ENCODE peak calls at places on chromosomes 11 and 22, in eight cellular contexts. O is endodermal cell, A is H1, V is heart left ventricle, N is Panc1, H is fibroblast of lung, C is H9, U is PC-3. S is an unnamed sample. For H3K27me3, the result is how much of the 10 kb centered on the place peaks cover.

GRCh38 chr11:99461913-99462312 is 441.2 kb downstream of the CNTN5 start:
- DNase-seq in O (no peak), A (no peak), V (no peak), N (no peak), H (no peak), C (no peak), U (no peak), S (no peak)

GRCh38 chr11:68002575-68002942 is 1.3 kb downstream of the UNC93B1 start:
- DNase-seq in O (no peak), A (no peak), V (no peak), N (no peak), H (no peak), C (no peak), U (no peak), S (no peak)

GRCh38 chr11:74050465-74050864 is 41.6 kb upstream of the UCP3 start:
- DNase-seq in O (no peak), A (no peak), V (no peak), N (no peak), H (no peak), C (no peak), U (peak), S (no peak)

GRCh38 chr11:134038897-134039470 is 29.9 kb upstream of the JAM3 start:
- DNase-seq in O (no peak), A (no peak), V (peak), N (no peak), H (peak), C (no peak), U (no peak), S (no peak)

GRCh38 chr11:2089536-2090165 is 49.5 kb downstream of the IGF2 start:
- DNase-seq in O (peak), A (peak), V (no peak), N (no peak), H (peak), C (peak), U (peak), S (no peak)

GRCh38 chr11:93905384-93905783 is 55.0 kb upstream of the VSTM5 start:
- DNase-seq in O (no peak), A (no peak), V (no peak), N (no peak), H (peak), C (no peak), U (peak), S (peak)

GRCh38 chr11:16771350-16772140 is 33.1 kb downstream of the C11orf58 start:
- DNase-seq in O (no peak), A (no peak), V (no peak), N (no peak), H (no peak), C (no peak), U (no peak), S (no peak)

GRCh38 chr11:114563077-114563476 is 3.4 kb upstream of the NXPE1 start:
- DNase-seq in O (no peak), A (no peak), V (no peak), N (no peak), H (peak), C (no peak), U (peak), S (no peak)

GRCh38 chr11:111571829-111572501 is 30.3 kb upstream of the SIK2 start:
- DNase-seq in O (no peak), A (no peak), V (no peak), N (no peak), H (peak), C (no peak), U (peak), S (peak)

GRCh38 chr11:57403176-57404147 is 13.0 kb upstream of the PRG2 start:
- DNase-seq in O (no peak), A (no peak), V (no peak), N (no peak), H (no peak), C (no peak), U (no peak), S (no peak)

GRCh38 chr11:34270711-34271110 is 87.1 kb downstream of the ABTB2 start:
- DNase-seq in O (no peak), A (no peak), V (no peak), N (no peak), H (no peak), C (no peak), U (no peak), S (no peak)

GRCh38 chr11:44308256-44308922 is 1.6 kb downstream of the ALX4 start:
- DNase-seq in O (peak), A (peak), V (no peak), N (no peak), H (no peak), C (no peak), U (no peak), S (no peak)

GRCh38 chr11:122215244-122215992 is 99.4 kb upstream of the BLID start:
- DNase-seq in O (peak), A (peak), V (peak), N (no peak), H (peak), C (peak), U (peak), S (peak)

GRCh38 chr22:49259870-49260615 is 567.6 kb downstream of the BRD1 start:
- DNase-seq in O (peak), A (no peak), V (no peak), N (no peak), H (no peak), C (no peak), U (no peak), S (no peak)

GRCh38 chr11:26951849-26952515 is 41.9 kb upstream of the FIBIN start:
- DNase-seq in O (no peak), A (no peak), V (no peak), N (no peak), H (peak), C (no peak), U (no peak), S (no peak)

GRCh38 chr11:96050435-96051182 is 126.7 kb upstream of the MTMR2 start:
- DNase-seq in O (no peak), A (no peak), V (no peak), N (no peak), H (peak), C (no peak), U (peak), S (peak)

GRCh38 chr11:35214181-35214770 is 75.3 kb downstream of the CD44 start:
- DNase-seq in O (no peak), A (no peak), V (no peak), N (no peak), H (no peak), C (no peak), U (peak), S (no peak)

GRCh38 chr11:48064306-48064705 is 83.9 kb downstream of the PTPRJ start:
- DNase-seq in O (no peak), A (no peak), V (no peak), N (no peak), H (peak), C (no peak), U (no peak), S (peak)

DNA sequence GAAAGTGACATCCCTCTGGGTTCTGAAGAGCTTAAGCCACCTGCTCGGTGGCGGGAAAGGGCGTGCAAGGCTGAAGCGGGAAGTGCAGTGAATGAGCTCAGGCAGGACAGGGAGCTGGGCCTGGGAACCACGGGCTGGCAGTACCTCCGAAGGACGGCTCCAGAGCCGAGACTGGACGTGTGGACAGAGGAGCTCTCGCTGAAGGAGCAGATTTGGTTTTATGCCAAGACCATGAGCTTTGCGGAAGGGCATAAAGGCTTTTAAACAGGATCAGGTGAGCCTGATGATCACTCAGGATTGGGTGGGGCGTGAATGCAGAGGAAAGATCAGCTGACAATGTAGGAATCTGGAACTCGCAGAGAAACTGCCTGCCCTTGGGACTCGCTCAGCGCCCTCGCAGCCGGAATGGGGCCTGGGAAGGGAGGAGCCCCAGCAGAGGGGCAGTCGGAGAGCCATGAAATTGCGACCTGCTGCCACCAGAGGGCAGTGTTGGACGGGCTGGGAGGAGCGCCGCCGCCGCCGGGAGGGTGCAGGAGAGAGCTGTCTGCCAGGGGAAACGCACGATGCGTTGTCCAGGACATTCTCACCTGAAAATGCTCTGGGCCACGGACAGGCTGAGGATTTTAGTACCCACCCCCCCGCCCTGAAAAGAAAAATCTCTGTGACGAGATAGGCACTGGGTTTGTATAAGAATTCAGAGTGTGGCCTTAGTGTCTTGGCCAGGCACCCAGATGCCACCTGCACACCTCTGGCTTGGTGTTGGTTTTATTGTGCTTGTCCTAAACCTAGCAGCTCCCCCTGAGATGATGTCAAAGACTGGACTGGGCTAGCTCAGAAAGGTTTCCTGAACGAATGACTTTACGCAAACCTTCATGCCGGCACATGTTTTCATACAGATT is 324.4 kb downstream of the NTM start:
- DNase-seq in O (peak), A (peak), V (peak), N (peak), H (peak), C (peak), U (peak), S (peak)
- H3K27ac ChIP-seq in O (no peak), A (no peak), V (no peak), N (no peak), H (no peak), C (no peak), U (no peak), S (no peak)

DNA sequence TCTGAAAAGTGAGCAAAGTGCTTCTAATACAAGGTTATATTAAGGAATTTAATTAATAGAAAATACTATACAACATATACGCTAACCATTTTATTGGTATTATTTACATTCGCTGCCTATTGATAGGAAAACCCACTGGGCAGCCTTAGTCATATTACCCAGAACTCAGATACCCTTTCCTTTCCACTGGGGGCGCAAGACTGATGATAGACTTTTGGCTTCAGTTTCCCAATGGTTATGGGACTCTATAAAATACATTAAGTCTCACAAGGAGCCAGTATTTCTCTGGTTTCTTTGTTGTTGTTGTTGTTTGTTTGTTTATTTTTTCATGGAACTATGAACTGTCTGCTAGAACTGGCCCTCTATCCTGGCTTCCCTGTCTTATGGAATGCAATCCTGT is 471.1 kb upstream of the KIRREL3 start:
- DNase-seq in O (no peak), A (no peak), V (no peak), N (no peak), H (no peak), C (no peak), U (no peak), S (no peak)
- TF ChIP-seq CTCF in O (peak), A (no peak), V (no peak), N (peak), H (no peak), C (peak), U (peak), S (no peak)

GRCh38 chr11:63472372-63472771 is 18.6 kb downstream of the PLAAT5 start:
- DNase-seq in O (no peak), A (no peak), V (no peak), N (no peak), H (no peak), C (no peak), U (no peak), S (no peak)

GRCh38 chr11:63480039-63480438 is 10.9 kb downstream of the PLAAT5 start:
- DNase-seq in O (no peak), A (peak), V (no peak), N (no peak), H (no peak), C (no peak), U (no peak), S (no peak)

GRCh38 chr11:63478896-63479295 is 12.1 kb downstream of the PLAAT5 start:
- DNase-seq in O (peak), A (peak), V (no peak), N (peak), H (peak), C (peak), U (peak), S (peak)

DNA sequence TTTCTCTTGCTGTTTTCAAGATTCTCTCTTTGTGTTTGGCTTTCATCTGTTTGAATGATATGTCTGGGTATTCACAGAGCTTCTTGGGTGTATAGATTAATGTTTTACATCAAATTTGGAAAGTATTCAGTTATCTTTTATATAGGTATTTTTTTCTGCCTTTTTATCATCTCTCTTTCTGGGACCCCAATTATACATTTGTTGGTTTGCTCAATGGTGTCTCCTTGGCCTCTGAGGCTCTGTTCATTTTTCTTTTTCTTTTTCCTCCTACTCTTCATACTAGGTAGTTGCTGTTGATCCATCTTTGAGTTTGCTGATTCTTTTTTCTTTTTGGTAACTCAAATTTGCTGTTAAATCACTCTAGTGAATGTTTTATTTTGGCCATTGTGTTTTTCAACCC is 14.3 kb downstream of the PLAAT5 start:
- DNase-seq in O (no peak), A (no peak), V (no peak), N (no peak), H (no peak), C (no peak), U (no peak), S (no peak)
- H3K27me3 ChIP-seq in O (under half), A (under half), V (under half), N (under half), H (under half), C (under half), U (under half), S (under half)

GRCh38 chr11:4388221-4388620 is 5.3 kb downstream of the TRIM21 start:
- DNase-seq in O (no peak), A (no peak), V (no peak), N (no peak), H (no peak), C (no peak), U (no peak), S (no peak)

GRCh38 chr11:4393209-4394196 is at the start of gene TRIM21:
- DNase-seq in O (peak), A (peak), V (peak), N (peak), H (peak), C (peak), U (peak), S (peak)
- H3K27ac ChIP-seq in O (no peak), A (no peak), V (peak), N (peak), H (peak), C (no peak), U (no peak), S (peak)

S was measured in brain microvascular endothelial cell.